ENCODE peak calls at places on chromosome 3, in five cellular contexts. P is GM23338, Q is fibroblast of the aortic adventitia, Y is AG04450, D is psoas muscle. F is an unnamed sample.

GRCh38 chr3:143134446-143134845 is 14.9 kb downstream of the CHST2 start:
- DNase-seq in Y (no peak), Q (peak), P (no peak), D (no peak), F (no peak)

GRCh38 chr3:38636464-38636863 is 13.0 kb downstream of the SCN5A start:
- DNase-seq in P (peak), D (no peak), Y (no peak), Q (no peak), F (no peak)

GRCh38 chr3:107218864-107219269 is 158.4 kb upstream of the CCDC54 start:
- DNase-seq in D (no peak), Q (no peak), P (no peak), Y (no peak), F (no peak)

GRCh38 chr3:56976666-56977560 is 83.6 kb upstream of the SPATA12 start:
- DNase-seq in Q (peak), Y (no peak), P (peak), D (no peak), F (no peak)

GRCh38 chr3:9194509-9195184 is 54.8 kb downstream of the SRGAP3 start:
- DNase-seq in Y (no peak), D (no peak), Q (no peak), P (no peak), F (no peak)

GRCh38 chr3:194941360-194941955 is 255.8 kb downstream of the FAM43A start:
- DNase-seq in P (no peak), D (no peak), Y (no peak), Q (no peak), F (no peak)

GRCh38 chr3:173892547-173892946 is 495.0 kb downstream of the NLGN1 start:
- DNase-seq in P (no peak), D (no peak), Q (no peak), Y (no peak), F (no peak)

GRCh38 chr3:160540546-160540945 is 24.8 kb downstream of the KPNA4 start:
- DNase-seq in P (no peak), D (no peak), Y (no peak), Q (no peak), F (no peak)

GRCh38 chr3:149174901-149175300 is 45.5 kb downstream of the HPS3 start:
- DNase-seq in Y (no peak), P (no peak), Q (no peak), D (no peak), F (no peak)

GRCh38 chr3:11452988-11453847 is 181.0 kb downstream of the ATG7 start:
- DNase-seq in Y (no peak), D (no peak), P (no peak), Q (peak), F (no peak)

GRCh38 chr3:120487079-120487693 is 36.4 kb upstream of the FSTL1 start:
- DNase-seq in Q (peak), P (no peak), D (no peak), Y (no peak), F (no peak)

DNA sequence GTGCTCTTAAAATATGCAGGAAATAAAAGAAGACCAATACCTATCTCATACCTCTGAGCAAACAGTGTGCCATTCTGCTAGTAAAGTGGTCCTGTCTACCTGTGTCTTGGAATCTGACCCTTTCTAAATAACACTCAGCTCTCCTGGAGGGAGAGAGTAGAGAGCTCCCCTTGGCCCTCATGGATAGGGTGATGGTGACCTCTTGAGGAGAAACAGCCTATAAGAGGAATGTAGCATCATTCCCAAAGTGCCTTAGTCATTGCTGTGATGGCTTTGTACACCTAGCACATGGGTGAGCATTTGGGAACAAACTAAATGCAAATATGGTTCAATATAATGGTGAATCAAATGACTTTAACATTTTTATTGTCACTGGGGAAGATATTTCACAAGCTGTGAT is 10.0 kb downstream of the SNTN start:
- DNase-seq in Q (peak), P (peak), D (no peak), Y (no peak), F (no peak)
- TF ChIP-seq CTCF in Q (no peak), P (peak), D (no peak), Y (peak), F (no peak)

GRCh38 chr3:23697416-23697815 is 108.3 kb upstream of the UBE2E1 start:
- DNase-seq in Q (no peak), D (no peak), Y (no peak), P (peak), F (no peak)
- TF ChIP-seq CTCF in Q (no peak), D (no peak), Y (no peak), P (no peak), F (no peak)

DNA sequence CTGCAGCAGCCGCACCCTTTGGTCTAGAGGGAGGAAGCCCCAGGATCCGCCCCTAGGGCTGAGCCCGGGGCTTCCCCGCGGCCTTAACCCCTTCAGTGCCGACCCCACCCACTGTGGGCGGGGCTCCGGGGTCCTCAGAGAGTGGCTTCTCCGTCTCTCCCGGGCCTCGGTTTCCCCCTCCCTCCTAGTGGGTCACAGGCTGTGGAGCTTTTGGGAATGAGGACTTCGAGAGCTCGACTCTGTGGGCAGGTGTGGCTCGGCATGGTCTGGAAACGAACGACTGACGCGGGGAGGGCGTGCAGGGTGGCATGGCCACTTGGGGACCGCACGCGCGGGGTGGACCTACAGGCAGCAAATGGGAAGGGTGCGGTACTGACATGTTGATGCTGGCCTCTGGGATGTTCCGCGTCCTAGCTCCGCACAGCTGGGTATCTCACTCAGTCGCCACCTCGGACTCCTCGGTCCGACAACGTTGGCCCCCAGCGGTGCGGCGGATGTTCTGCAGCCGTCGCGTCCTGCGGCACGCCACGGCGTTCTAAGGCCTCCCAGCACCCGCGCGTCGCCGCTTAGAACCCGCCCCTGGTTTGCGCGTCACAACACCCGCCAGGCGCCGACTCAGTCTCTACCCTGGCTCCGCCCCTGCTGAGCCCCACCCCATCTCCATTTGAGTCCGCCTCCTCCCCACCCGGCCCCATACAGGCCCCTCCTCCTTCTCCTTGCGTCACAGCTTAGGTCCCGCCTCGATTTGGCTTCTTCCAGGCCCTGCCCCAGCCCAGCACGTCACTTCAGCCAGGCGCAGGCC is at the start of the genes HYAL3 and NAA80:
- DNase-seq in P (peak), Q (peak), D (peak), Y (peak), F (peak)
- TF ChIP-seq CTCF in P (peak), Q (peak), D (peak), Y (peak), F (peak)

DNA sequence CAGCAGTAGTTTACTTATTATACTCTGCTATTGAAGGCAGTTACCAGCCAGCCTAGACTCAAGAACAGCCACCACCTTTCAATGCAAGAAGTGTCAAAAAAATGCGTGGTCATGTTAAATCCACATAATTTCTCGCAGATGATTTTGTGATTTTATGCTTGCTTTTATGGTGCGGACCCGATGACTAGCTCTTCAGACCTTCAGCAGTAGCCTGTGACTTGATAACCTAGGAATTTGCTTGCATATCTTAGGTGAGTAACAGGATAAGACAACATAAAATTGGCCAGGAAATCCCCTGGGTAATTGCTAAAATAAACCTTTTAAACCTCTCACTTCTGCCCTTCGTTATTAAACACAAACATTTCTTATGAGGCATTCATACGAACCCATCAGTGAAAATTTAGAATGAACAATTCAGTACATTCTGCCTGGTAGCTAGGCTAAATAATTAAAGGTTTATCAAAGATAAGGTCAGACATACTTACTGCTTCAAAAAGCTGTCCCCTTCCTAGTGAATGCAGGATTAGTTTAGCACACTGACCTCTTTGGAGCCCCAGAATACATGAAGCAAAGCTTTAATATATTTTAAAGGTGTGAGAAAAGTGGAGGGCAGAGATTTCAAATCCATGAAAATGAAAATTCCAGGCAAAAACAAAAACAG is 798.8 kb downstream of the OTOL1 start:
- DNase-seq in Y (peak), D (no peak), Q (peak), P (peak), F (no peak)
- TF ChIP-seq CTCF in Y (no peak), D (no peak), Q (no peak), P (no peak), F (no peak)

GRCh38 chr3:42802876-42803799 is 1.2 kb downstream of the HIGD1A start:
- DNase-seq in P (peak), Y (no peak), Q (peak), D (no peak), F (no peak)
- TF ChIP-seq CTCF in P (no peak), Y (no peak), Q (no peak), D (no peak), F (no peak)

DNA sequence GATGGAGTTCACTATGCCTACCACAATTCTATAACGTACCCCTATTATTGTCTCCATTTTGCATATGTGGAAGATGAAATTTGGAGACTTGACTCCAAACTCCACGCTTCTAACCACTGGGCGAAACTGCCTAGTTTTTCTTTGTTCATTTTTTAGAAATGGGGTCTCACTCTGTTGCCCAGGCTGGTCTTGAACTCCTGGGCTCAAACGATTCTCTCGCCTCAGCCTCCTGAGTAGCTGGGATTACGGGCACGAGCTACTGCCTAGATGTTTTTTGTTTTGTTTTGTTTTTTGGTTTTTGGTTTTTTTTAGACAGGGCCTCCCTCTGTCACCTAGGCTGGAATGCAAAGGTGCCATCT is 584 bp upstream of the RPL32 start:
- DNase-seq in P (no peak), D (no peak), Y (no peak), Q (no peak), F (no peak)
- TF ChIP-seq CTCF in P (no peak), D (no peak), Y (no peak), Q (no peak), F (peak)

GRCh38 chr3:77042892-77043291 is 3.0 kb downstream of the ROBO2 start:
- DNase-seq in Q (no peak), P (peak), Y (no peak), D (no peak), F (no peak)
- TF ChIP-seq CTCF in Q (no peak), P (peak), Y (peak), D (no peak), F (peak)

DNA sequence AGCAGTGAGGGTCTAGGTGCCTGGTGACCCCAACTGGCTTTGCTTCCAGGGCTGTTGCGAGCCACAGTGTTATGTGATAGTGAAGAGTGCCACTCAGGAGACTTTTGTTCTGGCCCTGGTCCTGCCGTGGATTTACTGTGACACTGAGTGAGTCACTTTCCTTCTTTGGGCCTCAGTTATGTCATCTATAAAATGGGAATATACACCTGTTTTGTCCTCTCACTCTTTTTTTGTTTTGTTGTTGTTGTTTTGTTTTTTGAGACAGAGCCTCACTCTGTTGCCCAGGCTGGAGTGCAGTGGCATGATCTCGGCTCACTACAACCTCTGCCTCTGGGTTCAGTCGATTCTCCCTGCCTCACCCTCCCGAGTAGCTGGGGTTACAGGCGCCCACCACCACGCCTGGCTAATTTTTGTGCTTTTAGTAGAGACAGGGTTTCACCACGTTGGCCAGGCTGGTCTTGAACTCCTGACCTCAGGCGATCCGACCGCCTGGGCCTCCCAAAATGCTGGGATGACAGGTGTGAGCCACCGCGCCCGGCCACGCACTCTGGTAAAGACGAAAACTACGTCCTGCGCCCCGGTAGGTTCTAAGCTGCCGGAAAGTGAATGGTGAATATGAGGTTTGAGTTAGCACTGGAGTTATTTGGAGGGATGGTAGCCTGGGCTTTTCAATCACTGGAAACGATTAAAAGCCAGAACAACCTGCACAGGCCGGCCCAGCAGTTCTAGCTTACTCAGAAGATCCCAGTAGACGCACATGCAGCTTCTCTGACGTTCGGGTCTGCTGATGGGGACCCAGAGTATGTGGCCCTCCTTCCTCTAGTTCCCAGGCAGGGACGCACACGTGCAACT is 46.6 kb downstream of the BDH1 start:
- DNase-seq in Q (no peak), D (no peak), Y (no peak), P (no peak), F (peak)
- TF ChIP-seq CTCF in Q (no peak), D (no peak), Y (no peak), P (no peak), F (no peak)

F was measured in chondrocyte.